ENCODE peak calls at places on chromosomes 16 and 17, in four cellular contexts. W, J, B and D are unnamed samples.

GRCh38 chr16:81243927-81244326 is 5.4 kb downstream of the BCO1 start:
- DNase-seq in W (peak; percentile 21), J (no peak), B (no peak), D (peak; percentile 33)

GRCh38 chr17:72120878-72121163 is at the start of gene SOX9:
- DNase-seq in J (no peak), B (peak; percentile 65), W (peak; percentile 96), D (peak; percentile 89)

GRCh38 chr17:81651692-81652091 is 4.7 kb downstream of the PDE6G start:
- DNase-seq in J (no peak), W (peak; percentile 35), B (peak; percentile 62), D (no peak)

GRCh38 chr17:47949951-47950350 is 7.7 kb downstream of the PRR15L start:
- DNase-seq in J (no peak), W (no peak), B (peak; percentile 70), D (no peak)

GRCh38 chr16:11095935-11096334 is 151.6 kb downstream of the CLEC16A start:
- DNase-seq in W (no peak), B (no peak), J (no peak), D (no peak)

GRCh38 chr16:17194190-17194780 is 276.5 kb downstream of the XYLT1 start:
- DNase-seq in B (peak; percentile 54), W (peak; percentile 78), J (peak; percentile 44), D (peak; percentile 87)

GRCh38 chr16:3601614-3602319 is 9.6 kb downstream of the SLX4 start:
- DNase-seq in W (no peak), B (no peak), J (no peak), D (no peak)

GRCh38 chr16:85898521-85899442 is at the start of gene IRF8:
- DNase-seq in J (peak; percentile 52), B (peak; percentile 84), W (peak; percentile 83), D (peak; percentile 71)

GRCh38 chr17:11986939-11987329 is 10.3 kb downstream of the ZNF18 start:
- DNase-seq in W (peak; percentile 28), J (no peak), B (no peak), D (no peak)

GRCh38 chr17:45184144-45184543 is 22.5 kb downstream of the HEXIM2 start:
- DNase-seq in B (no peak), W (no peak), J (no peak), D (no peak)

GRCh38 chr17:15469260-15469659 is 1.8 kb upstream of the CDRT4 start:
- DNase-seq in B (peak; percentile 9), J (no peak), W (no peak), D (no peak)

GRCh38 chr16:3882531-3882930 is 2.0 kb upstream of the CREBBP start:
- DNase-seq in B (no peak), J (no peak), W (no peak), D (no peak)

GRCh38 chr17:8606415-8606814 is 24.1 kb downstream of the MYH10 start:
- DNase-seq in B (no peak), J (no peak), W (no peak), D (no peak)

GRCh38 chr16:2866422-2866821 is 8.5 kb upstream of the PRSS22 start:
- DNase-seq in B (no peak), W (no peak), J (no peak), D (no peak)

GRCh38 chr16:21159281-21159951 is 942 bp downstream of the LDAF1 start:
- DNase-seq in B (no peak), W (peak; percentile 58), J (no peak), D (peak; percentile 69)

GRCh38 chr16:54136276-54136625 is 150.3 kb downstream of the IRX3 start:
- DNase-seq in W (no peak), J (no peak), B (no peak), D (no peak)

GRCh38 chr17:36858119-36859002 is 78.9 kb upstream of the LHX1 start:
- DNase-seq in W (no peak), B (no peak), J (no peak), D (no peak)

GRCh38 chr17:73135774-73136173 is 29.0 kb upstream of the SSTR2 start:
- DNase-seq in W (no peak), J (no peak), B (no peak), D (no peak)

GRCh38 chr17:79391376-79391775 is 219.5 kb downstream of the RBFOX3 start:
- DNase-seq in B (no peak), J (no peak), W (no peak), D (no peak)

GRCh38 chr16:30054959-30055553 is 10.5 kb upstream of the ALDOA start:
- DNase-seq in B (peak; percentile 73), J (no peak), W (peak; percentile 90), D (peak; percentile 84)

GRCh38 chr17:45841883-45842525 is 2.7 kb upstream of the SPPL2C start:
- DNase-seq in B (no peak), J (no peak), W (no peak), D (no peak)

GRCh38 chr16:66199189-66199588 is 167.3 kb upstream of the CDH5 start:
- DNase-seq in W (no peak), B (no peak), J (no peak), D (no peak)

GRCh38 chr17:80485846-80486245 is 9.4 kb upstream of the NPTX1 start:
- DNase-seq in J (no peak), W (no peak), B (no peak), D (no peak)

GRCh38 chr16:81237282-81237681 is 1.2 kb upstream of the BCO1 start:
- DNase-seq in W (no peak), J (no peak), B (no peak), D (no peak)

GRCh38 chr17:50210249-50211225 is 9.1 kb upstream of the COL1A1 start:
- DNase-seq in J (no peak), W (peak; percentile 65), B (no peak), D (peak; percentile 44)

GRCh38 chr16:75244844-75245758 is 6.3 kb downstream of the BCAR1 start:
- DNase-seq in B (no peak), J (no peak), W (peak; percentile 77), D (peak; percentile 68)

GRCh38 chr17:43880420-43880991 is 26.8 kb downstream of the MPP2 start:
- DNase-seq in J (no peak), W (peak; percentile 92), B (peak; percentile 76), D (peak; percentile 79)

GRCh38 chr17:38451030-38451839 is 23.0 kb downstream of the ARHGAP23 start:
- DNase-seq in W (peak; percentile 78), B (no peak), J (no peak), D (peak; percentile 86)

GRCh38 chr16:10922328-10923145 is 19.7 kb downstream of the DEXI start:
- DNase-seq in J (no peak), W (no peak), B (no peak), D (no peak)

GRCh38 chr16:58384437-58385055 is 7.7 kb upstream of the GINS3 start:
- DNase-seq in W (no peak), B (no peak), J (no peak), D (no peak)

GRCh38 chr17:55845385-55845784 is 94.5 kb downstream of the PCTP start:
- DNase-seq in W (peak; percentile 84), J (no peak), B (no peak), D (peak; percentile 79)

GRCh38 chr17:82424001-82424862 is 5.8 kb upstream of the OGFOD3 start:
- DNase-seq in B (peak; percentile 75), J (peak; percentile 35), W (peak; percentile 71), D (peak; percentile 62)